ENCODE peak calls at places on chromosomes 13 and 19, in seven cellular contexts. W is hepatocyte, D is osteoblast, I is HCT116, A is astrocyte, B is endothelial cell of umbilical vein, H is GM23338. F is an unnamed sample. For H3K79me2, the result is how much of the 10 kb centered on the place peaks cover.

GRCh38 chr19:6216236-6216995 is 63.4 kb downstream of the MLLT1 start:
- DNase-seq in W (no peak), D (peak), I (no peak), A (no peak), B (no peak), H (no peak), F (no peak)

GRCh38 chr19:54173951-54174817 is 1.2 kb upstream of the TMC4 start:
- DNase-seq in W (no peak), D (peak), I (no peak), A (no peak), B (no peak), H (peak), F (no peak)

GRCh38 chr13:42000836-42001235 is 39.9 kb upstream of the VWA8 start:
- DNase-seq in W (no peak), D (peak), I (no peak), A (peak), B (no peak), H (peak), F (no peak)

GRCh38 chr13:46571189-46571901 is 18.4 kb downstream of the LRCH1 start:
- DNase-seq in W (no peak), D (peak), I (no peak), A (peak), B (no peak), H (no peak), F (no peak)

GRCh38 chr13:43095771-43096719 is 72.7 kb downstream of the DNAJC15 start:
- DNase-seq in W (no peak), D (peak), I (no peak), A (no peak), B (peak), H (no peak), F (no peak)

GRCh38 chr13:23467048-23467931 is 33.8 kb upstream of the SACS start:
- DNase-seq in W (no peak), D (no peak), I (no peak), A (no peak), B (no peak), H (no peak), F (no peak)

GRCh38 chr19:58356971-58357797 is 3.9 kb upstream of the A1BG start:
- DNase-seq in W (no peak), D (peak), I (no peak), A (no peak), B (no peak), H (peak), F (no peak)

GRCh38 chr13:88461272-88462009 is 790.3 kb downstream of the SLITRK5 start:
- DNase-seq in W (no peak), D (no peak), I (no peak), A (no peak), B (no peak), H (peak), F (no peak)

GRCh38 chr13:40315416-40316064 is 350.9 kb downstream of the FOXO1 start:
- DNase-seq in W (peak), D (peak), I (no peak), A (no peak), B (peak), H (no peak), F (peak)

GRCh38 chr13:59343132-59343531 is 820.6 kb downstream of the DIAPH3 start:
- DNase-seq in W (no peak), D (no peak), I (no peak), A (no peak), B (no peak), H (no peak), F (no peak)

GRCh38 chr19:35266904-35267817 is 1.6 kb upstream of the USF2 start:
- DNase-seq in W (peak), D (peak), I (no peak), A (no peak), B (peak), H (peak), F (no peak)

GRCh38 chr19:55441319-55441691 is 1.8 kb downstream of the SHISA7 start:
- DNase-seq in W (no peak), D (peak), I (no peak), A (no peak), B (no peak), H (peak), F (no peak)

GRCh38 chr19:42563352-42564210 is 31.1 kb downstream of the CEACAM8 start:
- DNase-seq in W (peak), D (peak), I (peak), A (peak), B (peak), H (peak), F (peak)

GRCh38 chr19:44356383-44357111 is at the start of gene ZNF112:
- DNase-seq in W (peak), D (peak), I (peak), A (peak), B (peak), H (peak), F (peak)

GRCh38 chr19:3471954-3472655 is 8.2 kb downstream of the SMIM24 start:
- DNase-seq in W (no peak), D (peak), I (no peak), A (no peak), B (peak), H (no peak), F (no peak)

GRCh38 chr19:16519230-16519687 is 23.0 kb downstream of the CHERP start:
- DNase-seq in W (no peak), D (peak), I (no peak), A (no peak), B (no peak), H (no peak), F (no peak)

GRCh38 chr19:20558011-20558410 is 7.6 kb downstream of the ZNF737 start:
- DNase-seq in W (no peak), D (no peak), I (no peak), A (no peak), B (no peak), H (peak), F (no peak)

GRCh38 chr13:95087746-95088305 is 213.4 kb downstream of the ABCC4 start:
- DNase-seq in W (peak), D (no peak), I (no peak), A (peak), B (peak), H (no peak), F (peak)

GRCh38 chr19:8221161-8221560 is 12.0 kb downstream of the CERS4 start:
- DNase-seq in W (no peak), D (no peak), I (no peak), A (no peak), B (no peak), H (no peak), F (no peak)

GRCh38 chr19:52296400-52296772 is 583 bp upstream of the ZNF480 start:
- DNase-seq in W (no peak), D (peak), I (no peak), A (no peak), B (no peak), H (no peak), F (no peak)

GRCh38 chr13:89816404-89816803 is 1531.1 kb upstream of the MIR17HG start:
- DNase-seq in W (no peak), D (no peak), I (no peak), A (no peak), B (no peak), H (no peak), F (no peak)

GRCh38 chr13:107764012-107764411 is 451.3 kb downstream of the LIG4 start:
- DNase-seq in W (no peak), D (no peak), I (no peak), A (no peak), B (no peak), H (no peak), F (no peak)

GRCh38 chr13:103056008-103056407 is 10.2 kb downstream of the SLC10A2 start:
- DNase-seq in W (no peak), D (no peak), I (no peak), A (no peak), B (no peak), H (no peak), F (no peak)

GRCh38 chr13:106372199-106373160 is 163.0 kb downstream of the EFNB2 start:
- DNase-seq in W (no peak), D (no peak), I (no peak), A (peak), B (peak), H (no peak), F (no peak)

GRCh38 chr19:33292595-33293254 is 9.6 kb downstream of the CEBPA start:
- DNase-seq in W (no peak), D (peak), I (no peak), A (no peak), B (no peak), H (no peak), F (no peak)

GRCh38 chr13:28679628-28680027 is 20.7 kb downstream of the POMP start:
- DNase-seq in W (peak), D (no peak), I (no peak), A (no peak), B (peak), H (peak), F (no peak)

GRCh38 chr13:76012091-76012721 is 376.1 kb downstream of the LMO7 start:
- DNase-seq in W (no peak), D (no peak), I (no peak), A (peak), B (no peak), H (no peak), F (no peak)

GRCh38 chr19:39017646-39018045 is 14.7 kb downstream of the FBXO27 start:
- DNase-seq in W (no peak), D (no peak), I (no peak), A (no peak), B (no peak), H (no peak), F (no peak)

GRCh38 chr19:39212377-39212742 is 8.3 kb upstream of the SYCN start:
- DNase-seq in W (no peak), D (peak), I (peak), A (no peak), B (no peak), H (peak), F (no peak)

GRCh38 chr19:3479819-3480215 is 508 bp downstream of the SMIM24 start:
- DNase-seq in W (peak), D (peak), I (no peak), A (no peak), B (no peak), H (peak), F (no peak)

GRCh38 chr19:33778089-33778791 is 18.4 kb upstream of the KCTD15 start:
- DNase-seq in W (peak), D (peak), I (no peak), A (no peak), B (peak), H (peak), F (peak)

GRCh38 chr19:51458051-51458645 is at the start of gene SIGLEC8:
- DNase-seq in W (no peak), D (no peak), I (no peak), A (no peak), B (no peak), H (no peak), F (no peak)

GRCh38 chr19:29886535-29886934 is 55.5 kb upstream of the URI1 start:
- DNase-seq in W (no peak), D (peak), I (no peak), A (no peak), B (no peak), H (no peak), F (no peak)

GRCh38 chr19:48551437-48552302 is at the start of gene SULT2B1:
- DNase-seq in W (no peak), D (no peak), I (no peak), A (no peak), B (no peak), H (no peak), F (peak)

GRCh38 chr13:26017932-26018690 is 33.7 kb downstream of the SHISA2 start:
- DNase-seq in W (no peak), D (no peak), I (no peak), A (peak), B (peak), H (no peak), F (no peak)

GRCh38 chr13:29884671-29885424 is 34.4 kb upstream of the UBL3 start:
- DNase-seq in W (no peak), D (no peak), I (no peak), A (peak), B (no peak), H (peak), F (peak)

GRCh38 chr13:21528616-21529015 is 69.5 kb upstream of the ZDHHC20 start:
- DNase-seq in W (no peak), D (peak), I (no peak), A (peak), B (no peak), H (no peak), F (no peak)

GRCh38 chr19:38665950-38666661 is 18.7 kb downstream of the ACTN4 start:
- DNase-seq in W (peak), D (peak), I (no peak), A (peak), B (peak), H (peak), F (no peak)

GRCh38 chr13:105773241-105773640 is 762.2 kb downstream of the EFNB2 start:
- DNase-seq in W (no peak), D (no peak), I (no peak), A (no peak), B (no peak), H (no peak), F (no peak)

GRCh38 chr19:46715620-46716012 is 1.3 kb downstream of the PRKD2 start:
- DNase-seq in W (no peak), D (peak), I (no peak), A (no peak), B (no peak), H (no peak), F (no peak)

GRCh38 chr19:46714523-46715106 is 2.3 kb downstream of the PRKD2 start:
- DNase-seq in W (no peak), D (peak), I (no peak), A (no peak), B (peak), H (no peak), F (no peak)

GRCh38 chr19:46716672-46717033 is 261 bp downstream of the PRKD2 start:
- DNase-seq in W (no peak), D (peak), I (no peak), A (no peak), B (no peak), H (peak), F (no peak)

GRCh38 chr19:46717034-46717715 is at the start of gene PRKD2:
- DNase-seq in W (peak), D (peak), I (no peak), A (peak), B (peak), H (peak), F (peak)

DNA sequence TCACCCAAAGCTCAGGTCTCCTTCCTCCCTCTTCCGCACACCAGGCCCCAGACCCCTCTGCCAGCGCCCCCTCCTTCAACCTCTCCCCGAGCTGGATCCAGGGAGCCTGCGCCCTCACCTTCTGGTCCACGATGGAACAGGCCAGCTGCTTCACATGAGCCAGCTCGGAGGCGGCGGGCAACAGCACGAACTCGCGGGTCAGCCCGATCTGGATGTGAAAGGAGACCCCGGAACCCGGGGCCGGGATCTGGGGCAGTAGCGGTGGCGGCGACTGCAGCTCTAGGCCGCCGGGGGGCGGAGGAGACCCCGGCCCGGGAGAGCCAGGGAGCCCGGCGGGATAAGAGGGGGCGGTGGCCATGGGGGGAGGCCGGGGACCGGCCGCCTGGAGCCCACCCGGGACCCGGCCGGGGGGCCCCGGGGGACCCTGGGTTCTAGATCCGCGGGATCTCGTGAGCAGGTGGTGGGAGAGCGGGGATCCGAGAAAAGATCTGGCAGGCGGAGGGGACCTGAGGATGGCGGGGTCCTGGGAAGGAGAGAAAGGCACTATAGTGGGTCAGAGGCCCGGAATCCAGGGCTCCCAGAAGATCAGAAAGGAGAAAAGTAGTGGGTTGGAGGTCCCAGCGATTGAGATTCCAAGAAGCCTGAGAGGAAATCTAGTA is 772 bp downstream of the PRKD2 start:
- DNase-seq in W (peak), D (peak), I (no peak), A (no peak), B (no peak), H (peak), F (no peak)
- TF ChIP-seq CTCF in W (peak), D (no peak), I (no peak), A (no peak), B (no peak), H (peak), F (peak)

GRCh38 chr19:294341-294818 is 3.2 kb upstream of the PLPP2 start:
- DNase-seq in W (no peak), D (peak), I (no peak), A (no peak), B (no peak), H (no peak), F (no peak)
- H3K4me2 ChIP-seq in W (peak), D (no peak), I (no peak), A (peak), B (no peak), H (peak), F (peak)

DNA sequence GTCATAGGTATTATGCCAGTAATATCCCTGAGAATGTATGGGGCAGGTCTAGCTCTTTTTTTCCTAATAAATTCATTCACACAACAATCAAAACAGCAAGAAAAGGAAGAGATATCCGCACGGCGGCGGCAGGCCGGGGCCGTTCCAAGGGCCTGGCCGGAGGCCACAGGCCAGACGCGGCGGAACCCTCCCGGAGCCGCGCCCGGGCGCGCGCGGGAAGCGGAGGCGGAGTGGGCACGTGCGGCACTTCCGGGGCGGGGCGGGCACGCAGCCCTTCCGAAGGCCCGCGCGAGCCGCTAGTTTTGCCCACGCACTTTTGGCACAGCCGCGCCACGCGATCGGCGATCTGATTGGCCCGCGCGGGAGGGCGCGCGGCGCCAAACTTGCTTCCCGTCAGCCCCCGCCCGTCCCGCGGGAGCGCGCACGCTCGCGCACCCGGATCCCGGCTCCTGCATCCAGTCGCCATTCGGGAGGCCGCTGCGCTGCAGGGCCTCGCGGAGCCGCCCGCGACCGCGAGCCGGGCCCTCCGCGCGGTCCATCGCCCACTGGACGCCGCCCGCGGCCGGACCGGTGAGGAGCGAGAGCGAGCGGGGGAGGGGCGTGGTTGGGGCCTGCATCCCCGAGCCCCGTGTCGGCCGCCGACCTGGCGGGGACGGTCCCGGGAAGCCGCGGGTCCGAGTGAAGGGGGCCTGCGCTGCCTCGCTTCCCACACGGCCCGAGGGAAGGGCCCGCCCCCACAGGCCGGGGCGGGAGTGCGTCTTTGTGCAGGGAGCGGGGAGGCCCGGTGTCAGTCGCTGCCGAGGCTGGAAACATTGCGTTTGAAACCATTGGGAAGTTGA is at the start of gene CHAMP1:
- DNase-seq in W (peak), D (peak), I (peak), A (peak), B (peak), H (peak), F (peak)
- H3K79me2 ChIP-seq in W (under half), D (under half), I (under half), A (under half), B (under half), H (under half), F (under half)

GRCh38 chr13:51581148-51581820 is 3.0 kb upstream of the WDFY2 start:
- DNase-seq in W (no peak), D (no peak), I (no peak), A (no peak), B (no peak), H (no peak), F (no peak)
- TF ChIP-seq CTCF in W (no peak), D (no peak), I (no peak), A (no peak), B (no peak), H (no peak), F (no peak)

GRCh38 chr13:97185751-97186150 is 36.4 kb upstream of the MBNL2 start:
- DNase-seq in W (no peak), D (no peak), I (no peak), A (no peak), B (no peak), H (no peak), F (no peak)
- H3K4me2 ChIP-seq in W (no peak), D (no peak), I (no peak), A (no peak), B (no peak), H (no peak), F (no peak)

GRCh38 chr19:18832331-18833140 is 777 bp downstream of the UPF1 start:
- DNase-seq in W (peak), D (peak), I (no peak), A (no peak), B (peak), H (peak), F (peak)
- H3K79me2 ChIP-seq in W (half or more), D (half or more), I (half or more), A (half or more), B (half or more), H (half or more), F (half or more)

GRCh38 chr13:64158910-64159309 is 2743.3 kb upstream of the PCDH20 start:
- DNase-seq in W (no peak), D (no peak), I (no peak), A (peak), B (peak), H (no peak), F (no peak)

DNA sequence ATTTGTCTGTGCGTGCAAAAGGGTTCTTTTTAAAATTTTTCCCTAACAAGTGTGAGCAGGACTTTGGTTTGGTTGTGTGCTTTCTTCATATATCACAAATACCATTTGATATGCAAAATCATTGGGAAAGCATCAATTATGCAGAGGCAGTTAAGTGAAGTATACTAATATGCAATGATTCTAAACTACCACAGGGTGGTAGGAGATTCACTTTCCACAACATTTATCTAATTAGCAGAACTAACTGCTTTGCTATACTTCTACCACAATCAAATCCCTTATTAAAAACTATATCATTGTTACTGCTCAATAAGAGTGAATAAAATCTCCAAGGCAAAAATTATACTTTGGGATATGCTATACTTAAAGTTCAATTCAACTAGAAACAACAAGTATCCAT is 2738.9 kb upstream of the PCDH20 start:
- DNase-seq in W (no peak), D (no peak), I (peak), A (peak), B (peak), H (peak), F (no peak)
- TF ChIP-seq CTCF in W (peak), D (peak), I (peak), A (no peak), B (peak), H (peak), F (peak)